ENCODE peak calls at places on chromosomes 13 and 19, in seven cellular contexts. B is NCI-H2171 treated with DMSO at 0.1 percent for 48 hours, T is H9, C is HFFc6, J is NCI-H1417 treated with DMSO at 0.1 percent for 48 hours, Q is amniotic stem cell, G is GM18507. P is an unnamed sample.

GRCh38 chr13:32309812-32310706 is 5.1 kb downstream of the ZAR1L start:
- DNase-seq in T (peak), B (no peak), G (no peak), C (peak), J (no peak), Q (no peak), P (peak)

GRCh38 chr13:44125943-44126469 is 246.3 kb downstream of the LACC1 start:
- DNase-seq in J (no peak), B (no peak), Q (no peak), T (no peak), G (no peak), C (peak), P (no peak)

GRCh38 chr19:18743281-18743825 is 47.8 kb downstream of the COMP start:
- DNase-seq in C (no peak), Q (no peak), G (no peak), T (peak), B (no peak), J (no peak), P (no peak)

GRCh38 chr19:47723573-47723923 is 10.3 kb downstream of the EHD2 start:
- DNase-seq in J (no peak), T (no peak), Q (peak), B (peak), G (no peak), C (peak), P (no peak)

GRCh38 chr19:11539495-11540365 is 1.1 kb downstream of the CNN1 start:
- DNase-seq in Q (no peak), G (no peak), J (no peak), T (no peak), B (peak), C (no peak), P (peak)

GRCh38 chr13:112896736-112897602 is 72.0 kb upstream of the MCF2L start:
- DNase-seq in B (no peak), J (no peak), C (no peak), T (no peak), G (no peak), Q (no peak), P (no peak)

GRCh38 chr19:12782424-12783225 is 7.3 kb upstream of the HOOK2 start:
- DNase-seq in C (no peak), G (no peak), T (peak), Q (no peak), J (peak), B (peak), P (peak)

GRCh38 chr19:35063940-35064818 is 22.7 kb downstream of the HPN start:
- DNase-seq in J (no peak), G (no peak), C (peak), B (no peak), T (no peak), Q (no peak), P (no peak)

GRCh38 chr13:74891610-74892009 is 590.4 kb downstream of the TBC1D4 start:
- DNase-seq in G (no peak), T (no peak), C (no peak), Q (no peak), J (peak), B (no peak), P (no peak)

GRCh38 chr13:73063166-73063565 is 4.4 kb downstream of the KLF5 start:
- DNase-seq in C (no peak), Q (no peak), B (no peak), T (no peak), J (peak), G (no peak), P (no peak)

GRCh38 chr13:30022256-30022655 is 171.8 kb upstream of the UBL3 start:
- DNase-seq in G (no peak), Q (no peak), J (no peak), B (no peak), T (no peak), C (no peak), P (no peak)

GRCh38 chr13:76314495-76314894 is 571.7 kb downstream of the KCTD12 start:
- DNase-seq in J (no peak), Q (no peak), C (no peak), B (no peak), T (no peak), G (no peak), P (no peak)

GRCh38 chr19:1168877-1169791 is 4.9 kb downstream of the SBNO2 start:
- DNase-seq in T (no peak), G (no peak), J (no peak), Q (peak), B (no peak), C (peak), P (peak)

GRCh38 chr19:16369664-16370576 is 45.3 kb downstream of the KLF2 start:
- DNase-seq in Q (no peak), T (no peak), B (no peak), G (no peak), C (no peak), J (no peak), P (no peak)

GRCh38 chr19:48737360-48737998 is 2.9 kb downstream of the RASIP1 start:
- DNase-seq in Q (no peak), J (no peak), T (peak), C (no peak), B (peak), G (no peak), P (peak)

GRCh38 chr13:114007566-114007965 is 33.7 kb upstream of the C13orf46 start:
- DNase-seq in G (no peak), Q (no peak), J (no peak), T (no peak), B (no peak), C (no peak), P (no peak)

GRCh38 chr13:25687622-25688225 is 315.9 kb downstream of the ATP8A2 start:
- DNase-seq in B (no peak), C (no peak), T (no peak), G (no peak), J (no peak), Q (no peak), P (no peak)

GRCh38 chr19:58372311-58373133 is 8.3 kb downstream of the ZNF837 start:
- DNase-seq in T (no peak), J (no peak), G (no peak), B (no peak), Q (no peak), C (no peak), P (peak)

GRCh38 chr13:66805657-66806056 is 424.5 kb downstream of the PCDH9 start:
- DNase-seq in B (no peak), Q (no peak), C (no peak), J (no peak), G (no peak), T (no peak), P (no peak)

GRCh38 chr13:37608750-37609339 is 10.3 kb upstream of the POSTN start:
- DNase-seq in B (no peak), Q (peak), C (no peak), T (no peak), J (no peak), G (no peak), P (no peak)

GRCh38 chr19:2756921-2757881 is 17.4 kb upstream of the SLC39A3 start:
- DNase-seq in J (no peak), Q (no peak), B (no peak), C (no peak), G (no peak), T (no peak), P (peak)

GRCh38 chr19:32566246-32566830 is 14.7 kb upstream of the PDCD5 start:
- DNase-seq in C (peak), J (no peak), T (no peak), Q (no peak), B (peak), G (no peak), P (no peak)

GRCh38 chr13:47901451-47901850 is 99.6 kb downstream of the SUCLA2 start:
- DNase-seq in Q (no peak), J (no peak), G (no peak), C (no peak), B (no peak), T (no peak), P (no peak)

GRCh38 chr19:1370579-1371361 is 12.9 kb upstream of the NDUFS7 start:
- DNase-seq in G (no peak), J (no peak), C (no peak), Q (no peak), T (no peak), B (no peak), P (no peak)

GRCh38 chr19:1970003-1970805 is 29.2 kb downstream of the CSNK1G2 start:
- DNase-seq in C (no peak), Q (no peak), J (no peak), G (no peak), B (no peak), T (no peak), P (no peak)

GRCh38 chr13:113408562-113408961 is 44.6 kb upstream of the GRTP1 start:
- DNase-seq in B (no peak), J (no peak), T (no peak), Q (no peak), G (no peak), C (no peak), P (peak)

GRCh38 chr13:91045351-91046034 is 302.0 kb upstream of the MIR17HG start:
- DNase-seq in T (no peak), C (no peak), Q (no peak), G (no peak), B (no peak), J (no peak), P (peak)

GRCh38 chr13:87536499-87536898 is 134.7 kb upstream of the SLITRK5 start:
- DNase-seq in J (no peak), C (no peak), T (no peak), G (no peak), Q (no peak), B (no peak), P (no peak)

GRCh38 chr19:12769689-12770088 is 5.7 kb downstream of the HOOK2 start:
- DNase-seq in Q (no peak), C (no peak), G (no peak), B (no peak), T (peak), J (no peak), P (peak)

GRCh38 chr13:43387880-43388279 is 364.5 kb downstream of the DNAJC15 start:
- DNase-seq in J (no peak), T (no peak), C (no peak), B (no peak), Q (no peak), G (no peak), P (no peak)

GRCh38 chr19:18282788-18283141 is 1.3 kb upstream of the JUND start:
- DNase-seq in C (no peak), J (no peak), G (no peak), B (no peak), T (no peak), Q (no peak), P (no peak)

GRCh38 chr19:46495789-46496099 is at the start of gene PNMA8B:
- DNase-seq in J (peak), B (peak), Q (no peak), T (peak), C (no peak), G (no peak), P (peak)

GRCh38 chr13:43237616-43238015 is 214.2 kb downstream of the DNAJC15 start:
- DNase-seq in J (no peak), C (no peak), G (no peak), T (no peak), B (no peak), Q (no peak), P (no peak)

GRCh38 chr13:39930060-39930459 is 274.6 kb downstream of the COG6 start:
- DNase-seq in C (no peak), B (no peak), T (no peak), J (no peak), G (no peak), Q (no peak), P (no peak)

GRCh38 chr19:17538684-17539287 is 16.7 kb upstream of the COLGALT1 start:
- DNase-seq in T (no peak), C (no peak), B (no peak), G (no peak), J (no peak), Q (no peak), P (no peak)

GRCh38 chr13:78376033-78376432 is 227.3 kb downstream of the POU4F1 start:
- DNase-seq in J (no peak), Q (no peak), G (no peak), B (no peak), C (no peak), T (no peak), P (no peak)

GRCh38 chr19:40381321-40381720 is 8.7 kb downstream of the HIPK4 start:
- DNase-seq in B (no peak), C (no peak), J (no peak), T (peak), G (no peak), Q (no peak), P (peak)

GRCh38 chr13:35857769-35858168 is 273.4 kb downstream of the DCLK1 start:
- DNase-seq in J (no peak), B (peak), C (no peak), Q (no peak), G (no peak), T (peak), P (peak)